ENCODE peak calls at places on chromosomes 7 and 10, in four cellular contexts. G, D, N and H are unnamed samples.

GRCh38 chr10:131094406-131095108 is 217.0 kb downstream of the TCERG1L start:
- DNase-seq in G (no peak), D (no peak), N (peak), H (no peak)

GRCh38 chr7:105014725-105015630 is 973 bp downstream of the KMT2E start:
- DNase-seq in N (peak), D (peak), G (peak), H (no peak)

GRCh38 chr10:110217609-110218008 is 10.2 kb downstream of the MXI1 start:
- DNase-seq in D (no peak), N (no peak), G (no peak), H (no peak)

GRCh38 chr7:70893422-70893821 is 238.5 kb upstream of the GALNT17 start:
- DNase-seq in G (no peak), D (no peak), N (no peak), H (no peak)

GRCh38 chr10:112421731-112422130 is 25.0 kb downstream of the ZDHHC6 start:
- DNase-seq in G (no peak), N (no peak), D (no peak), H (no peak)

GRCh38 chr7:5360451-5360850 is 63.2 kb downstream of the TNRC18 start:
- DNase-seq in D (no peak), G (no peak), N (no peak), H (no peak)

GRCh38 chr10:5404188-5405041 is at the start of gene TUBAL3:
- DNase-seq in N (no peak), D (peak), G (no peak), H (no peak)

GRCh38 chr7:121608785-121609184 is 212.7 kb upstream of the FAM3C start:
- DNase-seq in N (no peak), D (no peak), G (no peak), H (no peak)

GRCh38 chr10:132434405-132435005 is 37.5 kb downstream of the PWWP2B start:
- DNase-seq in G (no peak), N (no peak), D (peak), H (no peak)

GRCh38 chr10:102450374-102451104 is 804 bp downstream of the C10orf95 start:
- DNase-seq in G (peak), N (peak), D (peak), H (peak)

GRCh38 chr10:43867667-43868361 is 219.1 kb upstream of the ZNF32 start:
- DNase-seq in N (no peak), G (peak), D (no peak), H (no peak)

GRCh38 chr10:96513686-96514551 is at the start of gene TLL2:
- DNase-seq in D (peak), N (peak), G (peak), H (no peak)

GRCh38 chr7:130913721-130914588 is 179.9 kb upstream of the KLF14 start:
- DNase-seq in G (no peak), D (no peak), N (no peak), H (no peak)

GRCh38 chr7:128838981-128839731 is 8.9 kb downstream of the FLNC start:
- DNase-seq in D (no peak), G (no peak), N (no peak), H (no peak)

GRCh38 chr10:77643795-77644468 is 6.3 kb upstream of the KCNMA1 start:
- DNase-seq in N (peak), D (peak), G (peak), H (no peak)

GRCh38 chr7:73623798-73624668 is at the start of gene MLXIPL:
- DNase-seq in N (peak), G (peak), D (peak), H (no peak)

GRCh38 chr7:101743241-101743994 is 74.0 kb upstream of the CUX1 start:
- DNase-seq in D (peak), G (no peak), N (peak), H (no peak)

GRCh38 chr10:1267568-1267967 is 211.4 kb downstream of the WDR37 start:
- DNase-seq in N (peak), G (no peak), D (no peak), H (no peak)

GRCh38 chr7:41438919-41439882 is 263.7 kb downstream of the INHBA start:
- DNase-seq in N (no peak), D (no peak), G (no peak), H (no peak)

GRCh38 chr7:131105294-131105802 is 222.3 kb upstream of the MKLN1 start:
- DNase-seq in D (no peak), N (peak), G (no peak), H (no peak)

GRCh38 chr7:73896454-73896853 is 35.5 kb downstream of the TMEM270 start:
- DNase-seq in D (no peak), N (no peak), G (no peak), H (no peak)

GRCh38 chr7:24573554-24574338 is 494 bp downstream of the PALS2 start:
- DNase-seq in G (peak), D (peak), N (peak), H (no peak)

GRCh38 chr10:29646238-29646902 is 11.6 kb upstream of the SVIL start:
- DNase-seq in G (no peak), D (no peak), N (no peak), H (no peak)

GRCh38 chr7:214410-215212 is 22.2 kb downstream of the FAM20C start:
- DNase-seq in D (no peak), N (no peak), G (no peak), H (no peak)

DNA sequence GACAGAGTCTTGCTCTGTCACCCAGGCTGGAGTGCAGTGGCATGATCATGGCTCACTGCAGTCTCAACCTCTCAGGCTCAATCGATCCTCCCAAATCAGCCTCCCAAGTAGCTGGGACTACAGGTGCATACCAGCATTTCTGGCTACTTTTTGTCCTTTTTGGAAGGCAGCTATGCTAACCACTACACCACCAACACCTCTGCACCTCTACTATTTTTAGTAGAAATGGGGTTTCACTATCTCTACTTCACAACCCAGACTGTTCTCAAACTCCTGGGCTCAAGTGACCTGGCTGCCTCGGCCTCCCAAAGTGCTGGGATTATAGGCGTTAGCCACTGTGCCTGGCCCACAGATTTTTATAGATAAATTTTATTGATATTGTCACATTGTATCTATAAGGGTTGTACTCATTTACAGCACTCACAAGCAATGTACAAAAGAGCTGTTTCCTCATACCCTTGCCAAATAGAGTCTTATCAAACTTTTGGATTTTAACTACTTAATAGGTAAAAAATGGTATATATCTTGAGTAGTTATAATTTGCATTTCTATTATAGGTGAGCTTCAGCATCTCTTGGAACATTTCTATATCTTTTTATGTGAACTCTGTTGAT is 23.7 kb downstream of the PRR15 start:
- DNase-seq in D (no peak), N (no peak), G (no peak), H (no peak)
- H2AFZ ChIP-seq in D (no peak), N (no peak), G (no peak), H (no peak)

GRCh38 chr10:95356190-95356955 is 65.6 kb upstream of the PDLIM1 start:
- DNase-seq in N (no peak), D (no peak), G (no peak), H (no peak)
- TF ChIP-seq POLR2AphosphoS5 in N (no peak), D (no peak), G (no peak), H (no peak)

GRCh38 chr10:26970667-26971066 is 109.9 kb upstream of the ABI1 start:
- DNase-seq in D (no peak), G (no peak), N (no peak), H (no peak)

GRCh38 chr10:26969145-26969926 is 108.6 kb upstream of the ABI1 start:
- DNase-seq in N (no peak), G (no peak), D (no peak), H (peak)
- TF ChIP-seq JUNB in N (no peak), G (no peak), D (no peak), H (peak)

DNA sequence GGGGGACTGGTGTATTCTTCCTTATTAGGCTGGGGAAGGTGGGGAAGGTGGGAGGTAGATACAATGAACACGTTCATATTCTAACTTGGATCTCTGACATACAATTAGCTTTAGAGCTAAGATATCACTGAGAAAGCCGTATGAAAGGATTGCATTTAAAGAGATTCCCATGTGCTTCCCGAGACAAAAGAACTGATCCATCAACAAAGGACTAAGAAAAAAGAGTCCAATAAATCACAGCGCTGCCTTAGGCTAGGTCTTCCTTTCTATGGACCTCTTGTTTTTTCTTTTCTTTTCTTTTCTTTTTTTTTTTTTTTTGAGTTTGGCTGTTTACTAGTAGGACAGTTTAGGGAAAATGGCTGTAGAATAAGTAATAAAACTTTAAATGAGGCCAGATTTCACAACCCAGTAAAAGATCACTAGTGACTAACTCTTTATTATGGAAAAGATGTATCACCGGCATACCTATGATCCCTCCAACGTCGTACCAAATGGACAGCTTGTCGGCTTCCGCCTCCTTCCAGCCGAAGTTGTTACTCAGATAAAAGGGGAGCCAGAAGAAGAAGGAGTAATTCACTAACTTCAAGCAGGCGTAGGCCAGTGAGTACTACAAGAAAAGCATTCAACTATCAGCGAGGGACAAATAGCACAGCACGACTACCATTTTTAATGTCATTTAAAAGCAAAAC is 50.0 kb downstream of the SLC37A3 start:
- DNase-seq in G (no peak), N (no peak), D (no peak), H (no peak)
- H2AFZ ChIP-seq in G (no peak), N (no peak), D (no peak), H (no peak)

GRCh38 chr10:35191523-35191922 is 64.9 kb downstream of the CREM start:
- DNase-seq in G (no peak), N (no peak), D (no peak), H (no peak)
- TF ChIP-seq POLR2AphosphoS5 in G (no peak), N (no peak), D (no peak), H (no peak)